ENCODE peak calls at places on chromosomes 4 and X, in six cellular contexts. J is PC-9; V is HFF-Myc; H is CD8-positive, alpha-beta T cell; R is transverse colon; M is fibroblast of mammary gland. Q is an unnamed sample.

GRCh38 chrX:13994104-13994503 is 35.6 kb downstream of the GEMIN8 start:
- DNase-seq in M (peak), H (no peak), V (no peak), R (no peak), J (no peak), Q (no peak)

GRCh38 chr4:123381996-123382395 is 14.6 kb upstream of the SPRY1 start:
- DNase-seq in R (no peak), V (no peak), J (no peak), H (no peak), M (no peak), Q (no peak)

GRCh38 chr4:37224832-37225231 is 19.7 kb upstream of the NWD2 start:
- DNase-seq in H (no peak), R (no peak), M (no peak), J (no peak), V (no peak), Q (no peak)

GRCh38 chr4:122783301-122784215 is 43.1 kb upstream of the FGF2 start:
- DNase-seq in M (peak), R (peak), V (peak), J (peak), H (no peak), Q (no peak)

GRCh38 chrX:108018659-108019381 is 26.0 kb upstream of the VSIG1 start:
- DNase-seq in V (no peak), J (no peak), R (no peak), M (no peak), H (peak), Q (no peak)

GRCh38 chr4:100258675-100259074 is 68.4 kb upstream of the DDIT4L start:
- DNase-seq in V (no peak), J (no peak), H (no peak), R (no peak), M (no peak), Q (no peak)

GRCh38 chrX:39915081-39915480 is 182.7 kb downstream of the BCOR start:
- DNase-seq in J (no peak), V (no peak), H (no peak), R (no peak), M (no peak), Q (no peak)

GRCh38 chr4:40908702-40909362 is 159.1 kb downstream of the NSUN7 start:
- DNase-seq in V (peak), M (peak), H (peak), J (peak), R (peak), Q (peak)

GRCh38 chr4:4554234-4554633 is 12.4 kb upstream of the STX18 start:
- DNase-seq in R (no peak), H (no peak), M (no peak), J (no peak), V (no peak), Q (no peak)

GRCh38 chrX:53283099-53283498 is 1.7 kb upstream of the IQSEC2 start:
- DNase-seq in V (no peak), M (no peak), H (no peak), J (no peak), R (no peak), Q (no peak)

GRCh38 chrX:53280316-53280702 is 1.1 kb downstream of the IQSEC2 start:
- DNase-seq in V (no peak), R (no peak), M (no peak), J (no peak), H (no peak), Q (no peak)

GRCh38 chrX:53280703-53281320 is 572 bp downstream of the IQSEC2 start:
- DNase-seq in V (no peak), H (no peak), J (peak), M (peak), R (peak), Q (no peak)

GRCh38 chrX:53282313-53282712 is 929 bp upstream of the IQSEC2 start:
- DNase-seq in M (no peak), H (no peak), V (no peak), R (no peak), J (no peak), Q (no peak)

GRCh38 chrX:53281321-53281822 is at the start of gene IQSEC2:
- DNase-seq in J (peak), H (no peak), R (peak), M (peak), V (no peak), Q (peak)
- H3K4me3 ChIP-seq in J (peak), H (no peak), R (peak), M (peak), V (peak), Q (no peak)

DNA sequence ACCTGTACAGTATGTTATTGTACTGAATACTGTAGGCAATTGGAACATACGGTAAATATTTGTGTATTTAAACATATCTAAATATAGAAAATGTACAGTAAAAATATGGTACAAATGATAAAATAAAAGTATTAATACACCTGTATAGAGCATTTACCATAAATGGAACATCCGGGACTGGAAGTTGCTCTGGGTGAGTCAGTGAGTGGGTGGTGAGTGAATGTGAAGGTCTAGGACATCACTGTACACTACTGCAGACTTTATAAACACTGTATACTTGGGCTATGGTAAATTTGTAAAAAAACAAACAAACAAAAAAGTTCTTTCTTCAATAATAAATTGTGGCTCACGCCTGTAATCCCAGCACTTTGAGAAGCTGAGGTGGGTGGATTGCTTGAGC is 52.4 kb upstream of the FHL1 start:
- DNase-seq in M (peak), J (no peak), H (no peak), V (no peak), R (no peak), Q (no peak)
- TF ChIP-seq CTCF in M (no peak), J (no peak), H (no peak), V (no peak), R (no peak), Q (no peak)

GRCh38 chr4:38866973-38867477 is 581 bp upstream of the FAM114A1 start:
- DNase-seq in V (no peak), H (no peak), R (no peak), M (no peak), J (no peak), Q (no peak)
- H3K4me3 ChIP-seq in V (peak), H (no peak), R (peak), M (peak), J (peak), Q (peak)

GRCh38 chrX:24990585-24990984 is 25.2 kb downstream of the ARX start:
- DNase-seq in H (no peak), V (no peak), R (no peak), M (no peak), J (no peak), Q (no peak)
- TF ChIP-seq CTCF in H (no peak), V (no peak), R (no peak), M (no peak), J (no peak), Q (peak)

GRCh38 chrX:72080800-72081199 is 50.9 kb downstream of the RTL5 start:
- DNase-seq in J (no peak), R (no peak), M (no peak), H (no peak), V (no peak), Q (peak)
- H3K4me3 ChIP-seq in J (no peak), R (no peak), M (no peak), H (no peak), V (no peak), Q (peak)

GRCh38 chrX:70554081-70554480 is 109.4 kb downstream of the DLG3 start:
- DNase-seq in J (peak), H (no peak), R (no peak), M (peak), V (no peak), Q (no peak)

GRCh38 chrX:70554523-70554922 is 109.9 kb downstream of the DLG3 start:
- DNase-seq in R (no peak), J (no peak), V (no peak), M (peak), H (no peak), Q (no peak)

GRCh38 chrX:70552174-70552704 is 107.6 kb downstream of the DLG3 start:
- DNase-seq in J (no peak), R (no peak), H (no peak), V (no peak), M (no peak), Q (no peak)

GRCh38 chrX:70553516-70553915 is 108.9 kb downstream of the DLG3 start:
- DNase-seq in V (no peak), J (no peak), M (no peak), R (no peak), H (no peak), Q (no peak)

DNA sequence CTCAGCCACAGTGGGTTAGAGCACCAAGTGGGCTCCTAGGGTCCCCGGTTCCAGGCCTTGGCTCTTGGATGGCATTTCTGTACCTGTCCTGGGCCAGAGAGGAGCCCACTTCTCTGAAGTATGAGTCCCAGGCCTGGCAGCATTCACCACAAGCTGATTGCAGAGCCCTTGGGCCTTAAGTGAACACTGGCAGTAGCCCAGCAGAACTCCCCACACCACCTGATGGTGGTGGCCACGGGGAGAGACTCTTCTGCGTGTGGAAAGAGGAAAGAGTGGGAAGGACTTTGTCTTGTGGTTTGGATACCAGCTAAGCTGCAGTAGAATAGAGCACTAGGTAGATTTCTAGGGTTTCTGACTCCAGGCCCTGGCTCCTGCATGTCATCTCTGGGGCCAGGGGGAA is 104.8 kb downstream of the DLG3 start:
- DNase-seq in H (no peak), R (no peak), J (no peak), M (no peak), V (no peak), Q (no peak)
- TF ChIP-seq CTCF in H (no peak), R (no peak), J (no peak), M (no peak), V (no peak), Q (no peak)

GRCh38 chr4:5887361-5888221 is 5.3 kb downstream of the CRMP1 start:
- DNase-seq in V (no peak), M (no peak), H (no peak), R (no peak), J (no peak), Q (peak)

GRCh38 chr4:5888706-5889696 is 3.9 kb downstream of the CRMP1 start:
- DNase-seq in M (no peak), H (no peak), V (no peak), J (no peak), R (no peak), Q (no peak)

GRCh38 chr4:5888222-5888701 is 4.6 kb downstream of the CRMP1 start:
- DNase-seq in V (no peak), R (no peak), H (no peak), M (no peak), J (no peak), Q (peak)

GRCh38 chr4:5885733-5886132 is 7.2 kb downstream of the CRMP1 start:
- DNase-seq in H (no peak), V (no peak), J (no peak), R (no peak), M (no peak), Q (no peak)

DNA sequence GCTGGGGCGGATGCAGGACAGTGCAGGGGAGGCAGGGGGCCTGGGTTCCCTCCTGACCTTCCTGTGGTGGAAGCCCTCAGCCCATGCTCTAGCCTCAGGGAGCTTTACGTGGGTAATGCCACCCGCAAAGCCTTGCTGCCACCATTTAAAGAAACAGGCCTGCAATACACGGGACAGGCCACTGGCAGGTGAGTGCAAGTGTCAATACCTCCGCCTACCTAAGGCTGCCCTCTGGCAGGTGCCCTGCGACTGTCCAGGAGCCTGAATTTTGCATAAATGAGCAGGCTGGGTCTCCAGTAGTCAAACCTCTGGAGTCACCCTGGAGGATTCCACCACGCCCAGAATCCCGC is 5.9 kb downstream of the CRMP1 start:
- DNase-seq in J (no peak), R (no peak), M (no peak), H (no peak), V (no peak), Q (no peak)
- H3K4me3 ChIP-seq in J (no peak), R (peak), M (no peak), H (no peak), V (no peak), Q (peak)